ENCODE peak calls at places on chromosomes 1 and 21, in eight cellular contexts. Y, F, E, I, D, G, B and J are unnamed samples.

GRCh38 chr1:48878191-48878940 is 101.7 kb upstream of the BEND5 start:
- DNase-seq in F (no peak), I (no peak), D (peak), Y (no peak), G (no peak), B (no peak), E (no peak), J (no peak)

GRCh38 chr1:203537806-203538464 is 44.0 kb downstream of the OPTC start:
- DNase-seq in E (no peak), I (peak), D (no peak), B (peak), G (peak), Y (no peak), F (no peak), J (no peak)

GRCh38 chr21:27647401-27647800 is 680.5 kb upstream of the ADAMTS5 start:
- DNase-seq in D (no peak), I (no peak), E (no peak), F (no peak), Y (no peak), G (no peak), B (no peak), J (no peak)

GRCh38 chr1:66197785-66198184 is 336.2 kb upstream of the SGIP1 start:
- DNase-seq in D (peak), B (no peak), G (no peak), I (no peak), F (no peak), Y (no peak), E (no peak), J (no peak)

GRCh38 chr21:29299046-29299905 is 554 bp downstream of the BACH1 start:
- DNase-seq in E (peak), I (peak), B (no peak), F (peak), Y (no peak), D (no peak), G (peak), J (peak)

GRCh38 chr21:45308211-45309068 is 20.7 kb upstream of the POFUT2 start:
- DNase-seq in E (no peak), G (peak), Y (no peak), B (no peak), F (no peak), D (no peak), I (peak), J (no peak)

GRCh38 chr1:211753649-211754251 is 76.8 kb downstream of the LPGAT1 start:
- DNase-seq in I (no peak), D (no peak), E (no peak), G (no peak), B (no peak), Y (no peak), F (no peak), J (no peak)

GRCh38 chr1:12549460-12550349 is 68.3 kb downstream of the DHRS3 start:
- DNase-seq in B (no peak), G (peak), D (peak), F (peak), I (peak), E (no peak), Y (no peak), J (no peak)

GRCh38 chr1:24990796-24991195 is 60.7 kb upstream of the RUNX3 start:
- DNase-seq in I (no peak), D (no peak), E (no peak), G (no peak), B (no peak), Y (no peak), F (no peak), J (no peak)

GRCh38 chr21:36688324-36688723 is 10.6 kb upstream of the SIM2 start:
- DNase-seq in Y (no peak), B (no peak), F (no peak), G (no peak), D (no peak), I (no peak), E (no peak), J (no peak)

GRCh38 chr1:81600363-81600762 is 200.4 kb upstream of the ADGRL2 start:
- DNase-seq in E (no peak), Y (no peak), I (no peak), G (no peak), F (no peak), D (no peak), B (no peak), J (no peak)

GRCh38 chr1:112955678-112956502 is at the start of gene SLC16A1:
- DNase-seq in B (peak), E (peak), Y (peak), G (peak), I (peak), D (peak), F (peak), J (peak)

GRCh38 chr1:215156232-215156631 is 73.7 kb downstream of the KCNK2 start:
- DNase-seq in F (no peak), D (no peak), Y (no peak), G (no peak), E (no peak), I (no peak), B (no peak), J (no peak)

GRCh38 chr1:923131-923990 is at the start of gene SAMD11:
- DNase-seq in F (peak), I (peak), G (peak), Y (no peak), E (peak), B (peak), D (peak), J (no peak)

GRCh38 chr1:184404727-184405027 is 17.8 kb downstream of the C1orf21 start:
- DNase-seq in E (no peak), G (no peak), I (no peak), F (no peak), D (no peak), Y (no peak), B (no peak), J (no peak)

GRCh38 chr1:14812189-14812588 is 213.7 kb downstream of the KAZN start:
- DNase-seq in I (no peak), D (no peak), F (no peak), E (no peak), G (no peak), Y (no peak), B (no peak), J (no peak)

GRCh38 chr1:212938846-212939245 is 11.5 kb upstream of the VASH2 start:
- DNase-seq in Y (no peak), D (no peak), F (no peak), G (no peak), B (no peak), E (no peak), I (no peak), J (no peak)

GRCh38 chr1:25978404-25978803 is 19.5 kb downstream of the PAFAH2 start:
- DNase-seq in G (no peak), E (no peak), I (no peak), D (no peak), B (no peak), F (no peak), Y (no peak), J (no peak)

GRCh38 chr1:111629190-111629954 is 9.8 kb downstream of the RAP1A start:
- DNase-seq in G (no peak), I (no peak), F (no peak), D (no peak), Y (no peak), B (no peak), E (no peak), J (no peak)

GRCh38 chr1:37945743-37946702 is 830 bp downstream of the INPP5B start:
- DNase-seq in D (peak), Y (no peak), F (peak), I (peak), G (peak), E (peak), B (no peak), J (no peak)

GRCh38 chr1:204446413-204447111 is 34.9 kb upstream of the PPP1R15B start:
- DNase-seq in D (no peak), F (peak), G (peak), B (peak), E (peak), I (peak), Y (no peak), J (peak)

GRCh38 chr1:16975211-16975610 is 5.2 kb downstream of the MFAP2 start:
- DNase-seq in B (no peak), I (no peak), E (no peak), D (no peak), F (no peak), Y (no peak), G (no peak), J (no peak)

GRCh38 chr1:173243300-173243699 is 36.2 kb upstream of the TNFSF4 start:
- DNase-seq in B (no peak), G (no peak), D (no peak), Y (no peak), E (no peak), F (no peak), I (no peak), J (no peak)

GRCh38 chr1:152517237-152517811 is 3.0 kb downstream of the CRCT1 start:
- DNase-seq in B (no peak), I (no peak), G (no peak), D (no peak), F (no peak), E (no peak), Y (no peak), J (no peak)

GRCh38 chr1:159786465-159786864 is 5.7 kb downstream of the DUSP23 start:
- DNase-seq in F (peak), Y (no peak), E (no peak), I (no peak), D (no peak), B (no peak), G (no peak), J (no peak)

GRCh38 chr21:41638201-41638790 is 128.6 kb downstream of the RIPK4 start:
- DNase-seq in I (no peak), G (no peak), D (no peak), E (no peak), Y (no peak), B (no peak), F (no peak), J (no peak)

GRCh38 chr1:15965228-15965767 is 10.6 kb downstream of the ZBTB17 start:
- DNase-seq in Y (no peak), E (no peak), D (no peak), F (no peak), B (no peak), I (no peak), G (no peak), J (no peak)

GRCh38 chr21:42149656-42150457 is 69.1 kb upstream of the ABCG1 start:
- DNase-seq in G (peak), Y (no peak), D (no peak), I (no peak), B (no peak), E (no peak), F (no peak), J (no peak)

GRCh38 chr1:98468111-98468717 is 193.3 kb upstream of the SNX7 start:
- DNase-seq in Y (peak), D (peak), F (no peak), I (peak), B (no peak), G (no peak), E (peak), J (no peak)

GRCh38 chr1:163013826-163014600 is 55.1 kb upstream of the RGS4 start:
- DNase-seq in F (no peak), E (no peak), I (no peak), D (no peak), G (no peak), Y (no peak), B (no peak), J (no peak)

GRCh38 chr21:42781981-42782722 is 97.2 kb downstream of the WDR4 start:
- DNase-seq in B (no peak), D (no peak), F (no peak), G (no peak), Y (no peak), I (peak), E (no peak), J (no peak)

GRCh38 chr1:99680258-99680657 is 34.3 kb downstream of the PALMD start:
- DNase-seq in B (no peak), E (no peak), F (no peak), Y (no peak), D (no peak), I (no peak), G (no peak), J (no peak)

GRCh38 chr1:244970661-244971523 is 106.5 kb upstream of the HNRNPU start:
- DNase-seq in I (peak), F (peak), Y (peak), E (peak), B (peak), D (peak), G (peak), J (peak)
- TF ChIP-seq CTCF in I (peak), F (peak), Y (peak), E (peak), B (peak), D (peak), G (peak), J (peak)

GRCh38 chr1:53266038-53266437 is 27.7 kb upstream of the MAGOH start:
- DNase-seq in G (no peak), I (no peak), E (peak), B (no peak), Y (no peak), D (no peak), F (no peak), J (no peak)
- TF ChIP-seq CTCF in G (no peak), I (no peak), E (peak), B (peak), Y (peak), D (peak), F (no peak), J (no peak)

DNA sequence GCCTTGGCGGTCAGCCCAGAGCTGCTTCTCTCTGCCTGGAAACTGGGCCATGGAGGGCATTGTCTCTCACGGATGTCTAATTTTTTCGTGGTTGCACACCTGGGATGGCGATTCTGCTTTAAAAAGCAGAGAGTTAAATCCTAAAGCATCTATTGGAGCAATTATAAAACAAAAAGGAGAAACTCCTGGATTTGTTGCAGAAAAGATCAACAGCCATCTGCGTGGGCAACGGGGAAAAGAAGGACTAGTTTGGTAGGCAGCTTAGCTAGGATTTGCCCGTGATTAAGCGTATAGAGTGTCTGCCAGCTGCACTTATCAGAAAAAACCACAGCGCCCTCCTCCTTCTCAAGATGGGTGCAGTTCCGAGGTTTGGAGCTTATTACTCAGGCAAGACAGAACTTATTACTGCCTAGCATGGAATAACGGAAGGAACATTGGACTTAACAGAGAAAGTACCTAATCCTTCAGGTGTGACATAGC is 524 bp upstream of the SLC25A24 start:
- DNase-seq in D (peak), I (peak), Y (no peak), F (no peak), E (peak), B (no peak), G (peak), J (peak)
- TF ChIP-seq CTCF in D (peak), I (peak), Y (peak), F (no peak), E (no peak), B (peak), G (no peak), J (no peak)

DNA sequence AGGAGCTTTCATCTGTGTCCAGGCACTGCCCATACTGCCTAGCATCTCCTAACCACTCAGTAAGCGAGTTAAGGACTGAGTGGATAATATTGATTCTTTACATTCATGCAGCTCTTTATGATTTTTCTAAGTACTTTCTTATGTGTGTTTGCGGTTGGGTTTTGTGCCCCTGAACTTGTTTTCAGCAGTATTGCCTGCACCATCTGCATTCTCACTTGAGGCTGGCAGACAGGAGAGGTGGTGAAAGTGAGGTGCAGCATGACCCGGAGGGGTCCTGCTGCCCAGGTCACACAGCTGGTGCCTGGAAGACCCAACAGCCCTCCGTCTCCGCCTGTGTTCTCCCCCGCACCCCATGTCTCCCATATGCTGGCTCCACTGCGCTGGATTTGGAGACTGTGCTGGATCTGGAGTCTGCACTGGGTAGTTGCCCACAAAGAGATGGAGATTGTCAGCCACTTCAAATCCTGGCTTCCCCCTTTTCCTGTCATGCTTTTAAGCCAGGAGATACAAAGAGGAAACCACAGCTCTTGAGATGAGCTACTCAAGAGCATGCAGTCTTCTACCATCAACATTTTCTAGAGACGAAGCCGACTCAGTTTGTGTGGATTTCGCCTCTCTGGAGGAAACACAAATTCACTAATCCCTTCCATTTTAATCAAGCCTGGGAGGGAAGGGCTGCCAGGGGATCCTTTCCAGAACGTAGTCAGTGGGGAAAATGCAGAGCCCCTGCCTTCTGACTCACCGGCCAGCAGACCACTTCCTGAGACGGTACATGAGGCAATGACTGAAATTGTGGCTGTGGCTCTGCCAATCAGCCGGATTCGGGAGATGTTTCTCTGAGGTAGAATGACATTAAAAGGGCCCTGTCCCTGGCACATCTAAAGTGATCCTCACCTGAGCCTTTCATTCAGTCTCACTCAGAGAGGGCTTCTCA is 71.7 kb upstream of the ANGPTL1 start:
- DNase-seq in F (no peak), E (no peak), G (no peak), B (no peak), I (peak), Y (no peak), D (no peak), J (no peak)
- TF ChIP-seq CTCF in F (no peak), E (no peak), G (no peak), B (no peak), I (no peak), Y (no peak), D (no peak), J (no peak)

GRCh38 chr1:3415260-3415952 is 39.1 kb upstream of the ARHGEF16 start:
- DNase-seq in D (no peak), Y (no peak), I (no peak), F (no peak), E (peak), B (no peak), G (no peak), J (no peak)

GRCh38 chr1:3412376-3412775 is 42.1 kb upstream of the ARHGEF16 start:
- DNase-seq in B (no peak), D (no peak), F (no peak), Y (no peak), G (no peak), E (no peak), I (no peak), J (no peak)

GRCh38 chr1:3417082-3417728 is 37.3 kb upstream of the ARHGEF16 start:
- DNase-seq in B (no peak), Y (no peak), D (no peak), G (no peak), I (no peak), F (no peak), E (no peak), J (no peak)

GRCh38 chr1:3411806-3412205 is 42.7 kb upstream of the ARHGEF16 start:
- DNase-seq in Y (no peak), G (no peak), B (no peak), D (no peak), E (no peak), F (no peak), I (no peak), J (no peak)

DNA sequence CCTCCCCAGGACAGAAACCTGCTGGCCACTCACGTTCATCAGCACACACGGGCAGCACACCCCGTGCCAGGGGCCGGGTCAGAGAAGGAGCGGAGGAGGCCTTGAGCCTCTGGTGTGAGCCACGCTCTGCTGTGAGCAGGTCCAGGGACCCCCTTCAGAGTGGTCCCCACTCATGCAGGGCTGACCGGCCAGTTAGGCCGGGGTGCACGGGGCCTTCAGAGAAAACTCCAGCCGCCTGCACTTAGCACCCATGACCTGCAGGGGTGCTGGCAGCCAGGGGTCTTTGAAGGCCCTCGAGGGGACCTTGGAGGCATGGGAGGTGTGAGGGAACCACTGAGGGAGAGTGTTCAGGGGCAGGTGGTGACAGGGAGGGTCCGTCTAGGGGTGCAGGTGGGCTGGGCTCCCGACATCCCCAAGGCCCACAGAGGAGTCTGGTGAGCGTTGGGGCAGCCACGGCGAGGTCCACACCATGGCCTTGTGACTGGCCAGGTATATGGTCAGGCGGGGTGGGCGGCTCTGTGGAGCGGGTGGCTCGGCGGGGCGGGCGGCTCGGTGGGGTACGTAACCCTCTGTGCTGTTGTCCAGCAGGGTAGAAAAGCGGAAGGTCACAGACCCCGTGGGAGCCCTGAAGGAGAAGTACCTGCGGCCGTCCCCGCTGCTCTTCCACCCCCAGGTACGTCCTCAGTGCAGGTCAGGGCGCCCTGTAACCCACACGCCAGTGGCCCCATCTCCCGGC is 40.3 kb upstream of the ARHGEF16 start:
- DNase-seq in B (no peak), Y (no peak), I (no peak), G (no peak), E (no peak), F (no peak), D (no peak), J (no peak)
- TF ChIP-seq CTCF in B (peak), Y (no peak), I (no peak), G (no peak), E (peak), F (peak), D (no peak), J (no peak)

DNA sequence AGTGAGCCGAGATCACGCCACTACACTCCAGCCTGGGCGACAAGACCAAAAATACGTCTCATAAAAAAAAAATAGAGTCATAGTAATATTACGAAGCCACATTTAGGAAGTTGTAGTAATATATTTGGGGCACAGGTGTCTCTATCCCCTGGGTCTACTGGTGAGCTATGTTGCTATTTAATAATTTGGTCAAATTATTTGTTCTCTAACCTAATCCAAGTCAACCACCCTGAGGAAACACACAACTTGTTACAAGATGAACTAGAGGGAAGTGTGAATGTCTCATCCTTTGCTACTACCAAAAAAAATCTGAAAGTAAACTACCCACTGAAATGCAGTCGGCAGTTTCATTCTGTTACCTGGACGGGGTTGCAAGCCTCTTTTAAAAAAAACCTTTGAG is 35.3 kb downstream of the RGS8 start:
- DNase-seq in I (no peak), Y (no peak), B (no peak), D (no peak), G (no peak), F (no peak), E (no peak), J (no peak)
- TF ChIP-seq CTCF in I (no peak), Y (no peak), B (no peak), D (no peak), G (no peak), F (no peak), E (no peak), J (no peak)